ENCODE peak calls at places on chromosomes 12 and 14, in five cellular contexts. E, U, Q, S and L are unnamed samples.

GRCh38 chr14:94748667-94749347 is 21.1 kb downstream of the GSC start:
- DNase-seq in U (peak; percentile 44), E (no peak), Q (no peak), S (no peak), L (no peak)

GRCh38 chr12:131922772-131923171 is 6.3 kb upstream of the PUS1 start:
- DNase-seq in S (no peak), U (no peak), Q (no peak), E (no peak), L (no peak)

GRCh38 chr12:86666311-86666710 is 410.1 kb upstream of the MGAT4C start:
- DNase-seq in U (no peak), S (no peak), Q (no peak), E (no peak), L (no peak)

GRCh38 chr12:112317481-112317880 is 64.8 kb downstream of the HECTD4 start:
- DNase-seq in E (no peak), Q (no peak), U (no peak), S (no peak), L (no peak)

GRCh38 chr12:93839076-93839475 is 161.9 kb downstream of the CRADD start:
- DNase-seq in U (peak; percentile 21), Q (no peak), E (no peak), S (no peak), L (no peak)

GRCh38 chr12:44015333-44015941 is 179.6 kb downstream of the TMEM117 start:
- DNase-seq in S (no peak), E (peak; percentile 42), U (peak; percentile 45), Q (no peak), L (no peak)

GRCh38 chr12:6434205-6435180 is 10.3 kb upstream of the CD27 start:
- DNase-seq in E (no peak), S (no peak), U (no peak), Q (no peak), L (no peak)

GRCh38 chr14:99174920-99175319 is 97.1 kb downstream of the BCL11B start:
- DNase-seq in E (no peak), U (no peak), S (no peak), Q (no peak), L (no peak)

GRCh38 chr12:64480148-64480547 is 28.2 kb downstream of the TBK1 start:
- DNase-seq in Q (no peak), E (no peak), S (no peak), U (no peak), L (no peak)

GRCh38 chr12:53984901-53985357 is at the start of gene HOXC10:
- DNase-seq in S (peak; percentile 13), U (peak; percentile 96), Q (no peak), E (peak; percentile 55), L (peak; percentile 73)

GRCh38 chr12:28618171-28618570 is 427.9 kb downstream of the CCDC91 start:
- DNase-seq in Q (no peak), U (no peak), S (no peak), E (no peak), L (no peak)

GRCh38 chr14:92458959-92459478 is 54.6 kb upstream of the RIN3 start:
- DNase-seq in S (no peak), U (no peak), Q (no peak), E (no peak), L (no peak)

GRCh38 chr12:51345681-51346080 is 798 bp downstream of the CELA1 start:
- DNase-seq in Q (no peak), U (no peak), E (no peak), S (no peak), L (no peak)

GRCh38 chr14:80385340-80385739 is 174.0 kb upstream of the DIO2 start:
- DNase-seq in E (no peak), Q (no peak), S (no peak), U (no peak), L (no peak)

GRCh38 chr12:115383668-115384067 is 699.7 kb upstream of the TBX3 start:
- DNase-seq in E (no peak), Q (no peak), S (no peak), U (no peak), L (no peak)

GRCh38 chr14:91216731-91217226 is 27.7 kb downstream of the GPR68 start:
- DNase-seq in Q (no peak), S (no peak), U (no peak), E (no peak), L (no peak)

GRCh38 chr14:96999654-97000155 is 202.5 kb downstream of the VRK1 start:
- DNase-seq in S (no peak), Q (no peak), U (no peak), E (no peak), L (no peak)

GRCh38 chr12:108069766-108070165 is 59.3 kb upstream of the WSCD2 start:
- DNase-seq in S (no peak), U (no peak), Q (no peak), E (no peak), L (no peak)

GRCh38 chr14:98977451-98977850 is 294.5 kb downstream of the BCL11B start:
- DNase-seq in U (no peak), E (no peak), Q (no peak), S (no peak), L (no peak)

GRCh38 chr12:56839489-56840442 is 76.6 kb downstream of the HSD17B6 start:
- DNase-seq in E (peak; percentile 27), Q (no peak), U (peak; percentile 34), S (peak; percentile 6), L (peak; percentile 2)

GRCh38 chr12:119594399-119594730 is 791 bp downstream of the TMEM233 start:
- DNase-seq in Q (no peak), U (no peak), S (no peak), E (no peak), L (no peak)

GRCh38 chr12:52631676-52632459 is 13.5 kb upstream of the KRT73 start:
- DNase-seq in E (no peak), S (no peak), U (no peak), Q (no peak), L (no peak)